ENCODE peak calls at places on chromosomes 3 and 15, in five cellular contexts. Z is ovary; W is cortex of kidney; I is NCI-H1417; P is activated naive CD4-positive, alpha-beta T cell treated with anti-CD3 and anti-CD28 coated beads, Interleukin-2, amount 10 ng/mL, durations not matched to agents 7 days and 5 days. H is an unnamed sample.

GRCh38 chr15:81174759-81175327 is 21.8 kb upstream of the IL16 start:
- DNase-seq in Z (no peak), W (no peak), I (no peak), P (no peak), H (no peak)

GRCh38 chr3:172564499-172564898 is 41.3 kb upstream of the TNFSF10 start:
- DNase-seq in Z (no peak), W (no peak), I (peak; percentile 35), P (no peak), H (no peak)

GRCh38 chr15:66670698-66671580 is 31.1 kb upstream of the SMAD6 start:
- DNase-seq in Z (no peak), W (no peak), I (peak; percentile 75), P (no peak), H (peak; percentile 72)

GRCh38 chr3:99644017-99644416 is 5.6 kb downstream of the COL8A1 start:
- DNase-seq in Z (no peak), W (no peak), I (no peak), P (no peak), H (no peak)

GRCh38 chr3:117084739-117085270 is 375.2 kb downstream of the TUSC7 start:
- DNase-seq in Z (no peak), W (no peak), I (no peak), P (no peak), H (no peak)

GRCh38 chr3:117844676-117845075 is 1135.1 kb downstream of the TUSC7 start:
- DNase-seq in Z (no peak), W (no peak), I (no peak), P (no peak), H (no peak)

GRCh38 chr3:52444860-52445793 is at the start of gene SEMA3G:
- DNase-seq in Z (no peak), W (no peak), I (peak; percentile 26), P (peak; percentile 89), H (peak; percentile 85)

GRCh38 chr3:113897373-113897777 is 50.4 kb upstream of the ZDHHC23 start:
- DNase-seq in Z (no peak), W (no peak), I (peak; percentile 64), P (no peak), H (no peak)

GRCh38 chr3:125186800-125187598 is 25.5 kb downstream of the SLC12A8 start:
- DNase-seq in Z (no peak), W (no peak), I (no peak), P (no peak), H (no peak)

GRCh38 chr3:976021-976420 is 116.8 kb upstream of the CNTN6 start:
- DNase-seq in Z (no peak), W (no peak), I (peak; percentile 0), P (no peak), H (no peak)

GRCh38 chr3:129106320-129106719 is 15.3 kb downstream of the RAB43 start:
- DNase-seq in Z (peak; percentile 48), W (no peak), I (peak; percentile 34), P (no peak), H (no peak)

GRCh38 chr15:70060214-70061085 is 37.3 kb downstream of the TLE3 start:
- DNase-seq in Z (peak; percentile 27), W (no peak), I (no peak), P (peak; percentile 15), H (no peak)

GRCh38 chr15:63006032-63006878 is 36.3 kb upstream of the TPM1 start:
- DNase-seq in Z (no peak), W (no peak), I (no peak), P (no peak), H (no peak)

GRCh38 chr15:74010929-74011540 is 16.5 kb downstream of the PML start:
- DNase-seq in Z (no peak), W (no peak), I (no peak), P (no peak), H (no peak)

GRCh38 chr15:44010114-44010513 is 183.3 kb downstream of the WDR76 start:
- DNase-seq in Z (no peak), W (no peak), I (no peak), P (no peak), H (no peak)

GRCh38 chr3:33840179-33840578 is 41.7 kb downstream of the PDCD6IP start:
- DNase-seq in Z (no peak), W (no peak), I (no peak), P (no peak), H (no peak)

GRCh38 chr3:50610992-50611463 is 546 bp downstream of the CISH start:
- DNase-seq in Z (no peak), W (no peak), I (no peak), P (no peak), H (no peak)

GRCh38 chr3:169836942-169837275 is 24.2 kb upstream of the LRRC34 start:
- DNase-seq in Z (no peak), W (no peak), I (no peak), P (no peak), H (no peak)

GRCh38 chr3:134795776-134796312 is 784 bp downstream of the EPHB1 start:
- DNase-seq in Z (peak; percentile 40), W (no peak), I (peak; percentile 82), P (no peak), H (peak; percentile 64)

H was measured in NCI-H146.